ENCODE peak calls at places on chromosome 4, in eight cellular contexts. One of them, this sample, is unnamed.
A peak's percentile ranks its signal among the peaks of the same experiment; 100 is the strongest.

GRCh38 chr4:174907508-174907907 is 10.7 kb upstream of the ADAM29 start:
- DNase-seq in neural progenitor cell: no peak
- DNase-seq in left lung: no peak
- DNase-seq in breast epithelium: no peak
- DNase-seq in CD8-positive, alpha-beta T cell: no peak
- DNase-seq in H1: no peak
- DNase-seq in uterus: no peak
- DNase-seq in effector memory CD4-positive, alpha-beta T cell: no peak
- DNase-seq in this sample: no peak

GRCh38 chr4:160580581-160580980 is 1477.7 kb downstream of the RAPGEF2 start:
- DNase-seq in uterus: no peak
- DNase-seq in left lung: no peak
- DNase-seq in neural progenitor cell: no peak
- DNase-seq in H1: no peak
- DNase-seq in CD8-positive, alpha-beta T cell: no peak
- DNase-seq in breast epithelium: no peak
- DNase-seq in effector memory CD4-positive, alpha-beta T cell: no peak
- DNase-seq in this sample: no peak

GRCh38 chr4:83793481-83793880 is 257.6 kb downstream of the GPAT3 start:
- DNase-seq in left lung: no peak
- DNase-seq in neural progenitor cell: no peak
- DNase-seq in uterus: no peak
- DNase-seq in CD8-positive, alpha-beta T cell: no peak
- DNase-seq in breast epithelium: no peak
- DNase-seq in H1: no peak
- DNase-seq in effector memory CD4-positive, alpha-beta T cell: no peak
- DNase-seq in this sample: no peak

GRCh38 chr4:52843351-52843750 is 18.8 kb upstream of the RASL11B start:
- DNase-seq in breast epithelium: no peak
- DNase-seq in uterus: no peak
- DNase-seq in effector memory CD4-positive, alpha-beta T cell: no peak
- DNase-seq in left lung: no peak
- DNase-seq in neural progenitor cell: no peak
- DNase-seq in CD8-positive, alpha-beta T cell: no peak
- DNase-seq in H1: no peak
- DNase-seq in this sample: no peak

GRCh38 chr4:163693776-163694175 is 199.3 kb downstream of the TMA16 start:
- DNase-seq in H1: no peak
- DNase-seq in effector memory CD4-positive, alpha-beta T cell: no peak
- DNase-seq in neural progenitor cell: no peak
- DNase-seq in CD8-positive, alpha-beta T cell: no peak
- DNase-seq in left lung: no peak
- DNase-seq in breast epithelium: no peak
- DNase-seq in uterus: no peak
- DNase-seq in this sample: no peak

GRCh38 chr4:19532120-19532848 is 719.4 kb upstream of the SLIT2 start:
- DNase-seq in H1: no peak
- DNase-seq in neural progenitor cell: peak; percentile 47
- DNase-seq in effector memory CD4-positive, alpha-beta T cell: no peak
- DNase-seq in uterus: no peak
- DNase-seq in left lung: no peak
- DNase-seq in CD8-positive, alpha-beta T cell: no peak
- DNase-seq in breast epithelium: peak; percentile 61
- DNase-seq in this sample: no peak

GRCh38 chr4:26452565-26453531 is 37.4 kb downstream of the CCKAR start:
- DNase-seq in neural progenitor cell: no peak
- DNase-seq in H1: no peak
- DNase-seq in CD8-positive, alpha-beta T cell: no peak
- DNase-seq in effector memory CD4-positive, alpha-beta T cell: no peak
- DNase-seq in left lung: no peak
- DNase-seq in breast epithelium: no peak
- DNase-seq in uterus: no peak
- DNase-seq in this sample: no peak

GRCh38 chr4:105457997-105458396 is 15.9 kb downstream of the PPA2 start:
- DNase-seq in effector memory CD4-positive, alpha-beta T cell: no peak
- DNase-seq in H1: no peak
- DNase-seq in CD8-positive, alpha-beta T cell: no peak
- DNase-seq in left lung: no peak
- DNase-seq in uterus: no peak
- DNase-seq in breast epithelium: no peak
- DNase-seq in neural progenitor cell: no peak
- DNase-seq in this sample: no peak

GRCh38 chr4:156422576-156422975 is 468.9 kb upstream of the CTSO start:
- DNase-seq in effector memory CD4-positive, alpha-beta T cell: no peak
- DNase-seq in neural progenitor cell: no peak
- DNase-seq in CD8-positive, alpha-beta T cell: no peak
- DNase-seq in breast epithelium: no peak
- DNase-seq in uterus: no peak
- DNase-seq in left lung: no peak
- DNase-seq in H1: no peak
- DNase-seq in this sample: no peak

GRCh38 chr4:8058031-8058479 is 100.6 kb downstream of the ABLIM2 start:
- DNase-seq in CD8-positive, alpha-beta T cell: no peak
- DNase-seq in neural progenitor cell: no peak
- DNase-seq in effector memory CD4-positive, alpha-beta T cell: no peak
- DNase-seq in breast epithelium: no peak
- DNase-seq in H1: no peak
- DNase-seq in uterus: no peak
- DNase-seq in left lung: no peak
- DNase-seq in this sample: no peak

GRCh38 chr4:4890574-4891260 is 31.3 kb downstream of the MSX1 start:
- DNase-seq in neural progenitor cell: no peak
- DNase-seq in uterus: no peak
- DNase-seq in H1: no peak
- DNase-seq in breast epithelium: no peak
- DNase-seq in CD8-positive, alpha-beta T cell: no peak
- DNase-seq in left lung: no peak
- DNase-seq in effector memory CD4-positive, alpha-beta T cell: no peak
- DNase-seq in this sample: no peak

GRCh38 chr4:7306021-7306420 is 113.7 kb downstream of the SORCS2 start:
- DNase-seq in CD8-positive, alpha-beta T cell: no peak
- DNase-seq in neural progenitor cell: no peak
- DNase-seq in left lung: no peak
- DNase-seq in H1: no peak
- DNase-seq in breast epithelium: no peak
- DNase-seq in effector memory CD4-positive, alpha-beta T cell: no peak
- DNase-seq in uterus: no peak
- DNase-seq in this sample: no peak

GRCh38 chr4:153211986-153212720 is 7.9 kb downstream of the TRIM2 start:
- DNase-seq in neural progenitor cell: no peak
- DNase-seq in breast epithelium: no peak
- DNase-seq in effector memory CD4-positive, alpha-beta T cell: no peak
- DNase-seq in uterus: no peak
- DNase-seq in H1: no peak
- DNase-seq in CD8-positive, alpha-beta T cell: no peak
- DNase-seq in left lung: no peak
- DNase-seq in this sample: no peak

GRCh38 chr4:8267077-8267476 is 2.5 kb upstream of the HTRA3 start:
- DNase-seq in uterus: peak; percentile 71
- DNase-seq in left lung: peak; percentile 73
- DNase-seq in CD8-positive, alpha-beta T cell: no peak
- DNase-seq in H1: peak; percentile 54
- DNase-seq in neural progenitor cell: peak; percentile 71
- DNase-seq in breast epithelium: no peak
- DNase-seq in effector memory CD4-positive, alpha-beta T cell: no peak
- DNase-seq in this sample: no peak

GRCh38 chr4:148017801-148018200 is 285.9 kb downstream of the ARHGAP10 start:
- DNase-seq in CD8-positive, alpha-beta T cell: no peak
- DNase-seq in neural progenitor cell: no peak
- DNase-seq in effector memory CD4-positive, alpha-beta T cell: no peak
- DNase-seq in left lung: no peak
- DNase-seq in uterus: no peak
- DNase-seq in breast epithelium: peak; percentile 55
- DNase-seq in H1: no peak
- DNase-seq in this sample: no peak

GRCh38 chr4:61462451-61463326 is 262.6 kb downstream of the ADGRL3 start:
- DNase-seq in effector memory CD4-positive, alpha-beta T cell: no peak
- DNase-seq in CD8-positive, alpha-beta T cell: no peak
- DNase-seq in left lung: no peak
- DNase-seq in H1: no peak
- DNase-seq in breast epithelium: no peak
- DNase-seq in neural progenitor cell: no peak
- DNase-seq in uterus: no peak
- DNase-seq in this sample: no peak

GRCh38 chr4:8029689-8030088 is 90.0 kb upstream of the AFAP1 start:
- DNase-seq in breast epithelium: no peak
- DNase-seq in uterus: no peak
- DNase-seq in neural progenitor cell: no peak
- DNase-seq in CD8-positive, alpha-beta T cell: no peak
- DNase-seq in H1: no peak
- DNase-seq in effector memory CD4-positive, alpha-beta T cell: no peak
- DNase-seq in left lung: no peak
- DNase-seq in this sample: no peak

GRCh38 chr4:38925492-38926418 is 58.1 kb downstream of the FAM114A1 start:
- DNase-seq in H1: no peak
- DNase-seq in effector memory CD4-positive, alpha-beta T cell: no peak
- DNase-seq in uterus: no peak
- DNase-seq in breast epithelium: no peak
- DNase-seq in left lung: no peak
- DNase-seq in neural progenitor cell: no peak
- DNase-seq in CD8-positive, alpha-beta T cell: no peak
- DNase-seq in this sample: no peak

GRCh38 chr4:167290684-167291083 is 56.4 kb upstream of the SPOCK3 start:
- DNase-seq in effector memory CD4-positive, alpha-beta T cell: no peak
- DNase-seq in H1: no peak
- DNase-seq in neural progenitor cell: peak; percentile 29
- DNase-seq in left lung: no peak
- DNase-seq in uterus: no peak
- DNase-seq in breast epithelium: no peak
- DNase-seq in CD8-positive, alpha-beta T cell: no peak
- DNase-seq in this sample: no peak

GRCh38 chr4:145179201-145179860 is 1.1 kb downstream of the OTUD4 start:
- DNase-seq in uterus: peak; percentile 46
- DNase-seq in effector memory CD4-positive, alpha-beta T cell: peak; percentile 65
- DNase-seq in CD8-positive, alpha-beta T cell: peak; percentile 63
- DNase-seq in left lung: peak; percentile 85
- DNase-seq in neural progenitor cell: peak; percentile 66
- DNase-seq in H1: no peak
- DNase-seq in breast epithelium: peak; percentile 57
- DNase-seq in this sample: peak; percentile 96

GRCh38 chr4:108887034-108887433 is 124.2 kb upstream of the ETNPPL start:
- DNase-seq in neural progenitor cell: no peak
- DNase-seq in left lung: no peak
- DNase-seq in H1: no peak
- DNase-seq in effector memory CD4-positive, alpha-beta T cell: no peak
- DNase-seq in uterus: no peak
- DNase-seq in breast epithelium: no peak
- DNase-seq in CD8-positive, alpha-beta T cell: no peak
- DNase-seq in this sample: no peak

DNA sequence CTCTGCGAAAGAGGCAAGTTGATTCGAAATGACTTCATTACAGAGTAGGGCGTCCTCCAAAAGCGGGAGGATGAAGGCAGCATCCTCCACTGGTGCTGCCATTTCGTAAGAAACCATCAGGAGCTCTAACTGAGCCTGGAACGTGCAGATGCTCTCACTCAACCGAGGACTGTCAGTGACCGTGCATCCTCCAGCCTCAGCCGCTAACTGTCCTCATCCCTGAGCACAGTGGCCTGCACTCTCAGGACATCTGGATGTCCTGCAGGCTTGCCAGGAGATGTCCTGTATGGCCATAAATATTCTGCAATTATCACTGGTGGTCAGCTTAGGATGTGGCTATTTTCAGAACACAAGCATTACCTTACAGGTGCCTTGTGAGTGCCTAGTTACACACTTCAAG is 107.1 kb upstream of the ADRA2C start:
- DNase-seq in left lung: no peak
- DNase-seq in effector memory CD4-positive, alpha-beta T cell: no peak
- DNase-seq in CD8-positive, alpha-beta T cell: no peak
- DNase-seq in uterus: no peak
- DNase-seq in breast epithelium: no peak
- DNase-seq in H1: no peak
- DNase-seq in neural progenitor cell: no peak
- DNase-seq in this sample: no peak
- H3K27me3 ChIP-seq in left lung: peaks cover 80% of the 10 kb centered on the region
- H3K27me3 ChIP-seq in effector memory CD4-positive, alpha-beta T cell: no peaks in the 10 kb centered on the region
- H3K27me3 ChIP-seq in CD8-positive, alpha-beta T cell: no peaks in the 10 kb centered on the region
- H3K27me3 ChIP-seq in uterus: no peaks in the 10 kb centered on the region
- H3K27me3 ChIP-seq in breast epithelium: no peaks in the 10 kb centered on the region
- H3K27me3 ChIP-seq in H1: peaks cover 5% of the 10 kb centered on the region
- H3K27me3 ChIP-seq in neural progenitor cell: no peaks in the 10 kb centered on the region
- H3K27me3 ChIP-seq in this sample: no peaks in the 10 kb centered on the region

DNA sequence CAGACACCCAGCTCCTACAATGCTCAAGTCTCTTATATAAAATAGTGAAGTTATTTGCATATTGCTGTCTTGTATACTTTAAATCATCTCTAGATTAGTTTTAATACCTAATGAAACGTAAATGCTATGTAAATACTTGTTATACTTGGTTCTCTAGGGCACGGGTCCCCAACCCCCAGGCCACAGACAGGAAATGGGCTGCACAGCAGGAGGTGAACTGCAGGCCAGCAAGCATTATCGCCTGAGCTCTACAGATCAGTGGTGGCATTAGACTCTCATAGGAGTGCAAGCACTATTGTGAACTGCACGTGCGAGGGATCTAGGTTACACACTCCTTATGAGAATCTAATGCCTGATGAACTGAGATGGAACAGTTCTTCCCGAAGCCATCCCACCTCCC is 395.9 kb upstream of the EMCN start:
- DNase-seq in neural progenitor cell: peak; percentile 14
- DNase-seq in CD8-positive, alpha-beta T cell: no peak
- DNase-seq in H1: no peak
- DNase-seq in breast epithelium: no peak
- DNase-seq in left lung: no peak
- DNase-seq in uterus: no peak
- DNase-seq in effector memory CD4-positive, alpha-beta T cell: no peak
- DNase-seq in this sample: no peak
- H3K27ac ChIP-seq in neural progenitor cell: no peak overlapping the region
- H3K27ac ChIP-seq in CD8-positive, alpha-beta T cell: no peak overlapping the region
- H3K27ac ChIP-seq in H1: no peak overlapping the region
- H3K27ac ChIP-seq in breast epithelium: no peak overlapping the region
- H3K27ac ChIP-seq in left lung: no peak overlapping the region
- H3K27ac ChIP-seq in uterus: no peak overlapping the region
- H3K27ac ChIP-seq in effector memory CD4-positive, alpha-beta T cell: no peak overlapping the region
- H3K27ac ChIP-seq in this sample: no peak overlapping the region

GRCh38 chr4:13977755-13978154 is 350.2 kb upstream of the BOD1L1 start:
- DNase-seq in neural progenitor cell: no peak
- DNase-seq in uterus: no peak
- DNase-seq in CD8-positive, alpha-beta T cell: no peak
- DNase-seq in breast epithelium: no peak
- DNase-seq in effector memory CD4-positive, alpha-beta T cell: no peak
- DNase-seq in left lung: no peak
- DNase-seq in H1: no peak
- DNase-seq in this sample: no peak
- H3K27me3 ChIP-seq in neural progenitor cell: no peaks in the 10 kb centered on the region
- H3K27me3 ChIP-seq in uterus: no peaks in the 10 kb centered on the region
- H3K27me3 ChIP-seq in CD8-positive, alpha-beta T cell: no peaks in the 10 kb centered on the region
- H3K27me3 ChIP-seq in breast epithelium: no peaks in the 10 kb centered on the region
- H3K27me3 ChIP-seq in effector memory CD4-positive, alpha-beta T cell: no peaks in the 10 kb centered on the region
- H3K27me3 ChIP-seq in left lung: no peaks in the 10 kb centered on the region
- H3K27me3 ChIP-seq in H1: no peaks in the 10 kb centered on the region
- H3K27me3 ChIP-seq in this sample: no peaks in the 10 kb centered on the region

DNA sequence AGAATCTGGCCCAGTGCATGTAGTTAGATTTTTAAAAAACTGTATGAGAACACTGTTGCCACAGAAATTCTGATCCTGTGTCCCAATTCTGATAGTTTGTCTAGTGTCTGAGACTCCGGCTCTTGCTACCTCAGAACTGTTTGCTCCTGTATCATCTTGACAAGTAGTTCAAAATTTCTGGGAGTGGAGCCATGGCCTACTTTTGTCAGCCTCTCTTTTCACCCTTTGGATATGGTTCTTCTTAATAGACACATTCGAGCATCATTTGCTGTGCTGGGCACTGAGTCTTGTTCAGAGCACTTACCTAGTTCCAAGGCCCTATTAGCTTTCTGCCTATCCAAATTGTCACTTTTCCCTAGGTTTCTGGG is 46.9 kb downstream of the ATP10D start:
- DNase-seq in left lung: no peak
- DNase-seq in neural progenitor cell: no peak
- DNase-seq in CD8-positive, alpha-beta T cell: no peak
- DNase-seq in H1: no peak
- DNase-seq in uterus: no peak
- DNase-seq in effector memory CD4-positive, alpha-beta T cell: no peak
- DNase-seq in breast epithelium: peak; percentile 40
- DNase-seq in this sample: no peak
- H3K27ac ChIP-seq in left lung: peak overlapping the region; percentile 59
- H3K27ac ChIP-seq in neural progenitor cell: peak overlapping the region; percentile 68
- H3K27ac ChIP-seq in CD8-positive, alpha-beta T cell: no peak overlapping the region
- H3K27ac ChIP-seq in H1: no peak overlapping the region
- H3K27ac ChIP-seq in uterus: peak overlapping the region; percentile 57
- H3K27ac ChIP-seq in effector memory CD4-positive, alpha-beta T cell: peak overlapping the region; percentile 1
- H3K27ac ChIP-seq in breast epithelium: peak overlapping the region; percentile 15
- H3K27ac ChIP-seq in this sample: peak overlapping the region; percentile 60